ENCODE peak calls at places on chromosomes 2 and 18, in five cellular contexts. One of them, this sample, is unnamed.

GRCh38 chr2:73614105-73614504 is 28.1 kb downstream of the NAT8 start:
- DNase-seq in pancreas: no peak
- DNase-seq in GM23338: no peak
- DNase-seq in lower lobe of right lung: no peak
- DNase-seq in dorsolateral prefrontal cortex: no peak
- DNase-seq in this sample: no peak

GRCh38 chr18:76126327-76126726 is 368.7 kb downstream of the ZNF516 start:
- DNase-seq in pancreas: no peak
- DNase-seq in GM23338: peak; percentile 41
- DNase-seq in lower lobe of right lung: no peak
- DNase-seq in dorsolateral prefrontal cortex: no peak
- DNase-seq in this sample: no peak

GRCh38 chr2:223545830-223546229 is 56.3 kb downstream of the SCG2 start:
- DNase-seq in pancreas: no peak
- DNase-seq in GM23338: no peak
- DNase-seq in lower lobe of right lung: no peak
- DNase-seq in dorsolateral prefrontal cortex: no peak
- DNase-seq in this sample: no peak

GRCh38 chr2:8633735-8634313 is 48.0 kb upstream of the ID2 start:
- DNase-seq in pancreas: peak; percentile 34
- DNase-seq in GM23338: no peak
- DNase-seq in lower lobe of right lung: peak; percentile 31
- DNase-seq in dorsolateral prefrontal cortex: no peak
- DNase-seq in this sample: peak; percentile 87

GRCh38 chr2:84388133-84388532 is 70.9 kb downstream of the SUCLG1 start:
- DNase-seq in pancreas: no peak
- DNase-seq in GM23338: no peak
- DNase-seq in lower lobe of right lung: no peak
- DNase-seq in dorsolateral prefrontal cortex: no peak
- DNase-seq in this sample: no peak

GRCh38 chr18:24063121-24063731 is 48.7 kb downstream of the TTC39C start:
- DNase-seq in pancreas: no peak
- DNase-seq in GM23338: no peak
- DNase-seq in lower lobe of right lung: no peak
- DNase-seq in dorsolateral prefrontal cortex: no peak
- DNase-seq in this sample: peak; percentile 16

GRCh38 chr2:132670104-132670960 is at the start of gene LYPD1:
- DNase-seq in pancreas: peak; percentile 32
- DNase-seq in GM23338: peak; percentile 71
- DNase-seq in lower lobe of right lung: peak; percentile 46
- DNase-seq in dorsolateral prefrontal cortex: peak; percentile 4
- DNase-seq in this sample: no peak

GRCh38 chr18:2657788-2658458 is 2.4 kb downstream of the SMCHD1 start:
- DNase-seq in pancreas: no peak
- DNase-seq in GM23338: no peak
- DNase-seq in lower lobe of right lung: no peak
- DNase-seq in dorsolateral prefrontal cortex: no peak
- DNase-seq in this sample: peak; percentile 84

GRCh38 chr2:185144159-185144919 is 546.0 kb downstream of the ZNF804A start:
- DNase-seq in pancreas: no peak
- DNase-seq in GM23338: no peak
- DNase-seq in lower lobe of right lung: peak; percentile 26
- DNase-seq in dorsolateral prefrontal cortex: no peak
- DNase-seq in this sample: no peak

GRCh38 chr18:58580623-58581022 is 48.3 kb downstream of the ALPK2 start:
- DNase-seq in pancreas: no peak
- DNase-seq in GM23338: peak; percentile 81
- DNase-seq in lower lobe of right lung: no peak
- DNase-seq in dorsolateral prefrontal cortex: no peak
- DNase-seq in this sample: peak; percentile 59

GRCh38 chr2:64243081-64244048 is 99.1 kb upstream of the PELI1 start:
- DNase-seq in pancreas: no peak
- DNase-seq in GM23338: no peak
- DNase-seq in lower lobe of right lung: no peak
- DNase-seq in dorsolateral prefrontal cortex: no peak
- DNase-seq in this sample: no peak

GRCh38 chr2:224646242-224646846 is 61.2 kb upstream of the CUL3 start:
- DNase-seq in pancreas: no peak
- DNase-seq in GM23338: peak; percentile 57
- DNase-seq in lower lobe of right lung: no peak
- DNase-seq in dorsolateral prefrontal cortex: no peak
- DNase-seq in this sample: peak; percentile 4

GRCh38 chr2:143463717-143464116 is 334.5 kb downstream of the ARHGAP15 start:
- DNase-seq in pancreas: no peak
- DNase-seq in GM23338: no peak
- DNase-seq in lower lobe of right lung: no peak
- DNase-seq in dorsolateral prefrontal cortex: no peak
- DNase-seq in this sample: no peak

GRCh38 chr2:27943138-27943537 is 52.6 kb downstream of the BABAM2 start:
- DNase-seq in pancreas: no peak
- DNase-seq in GM23338: peak; percentile 15
- DNase-seq in lower lobe of right lung: no peak
- DNase-seq in dorsolateral prefrontal cortex: no peak
- DNase-seq in this sample: no peak

GRCh38 chr2:237862528-237862895 is 3.1 kb downstream of the RAMP1 start:
- DNase-seq in pancreas: peak; percentile 16
- DNase-seq in GM23338: no peak
- DNase-seq in lower lobe of right lung: no peak
- DNase-seq in dorsolateral prefrontal cortex: no peak
- DNase-seq in this sample: no peak

GRCh38 chr18:7684966-7685365 is 117.8 kb downstream of the PTPRM start:
- DNase-seq in pancreas: no peak
- DNase-seq in GM23338: no peak
- DNase-seq in lower lobe of right lung: no peak
- DNase-seq in dorsolateral prefrontal cortex: no peak
- DNase-seq in this sample: no peak

GRCh38 chr2:225737556-225737955 is 338.0 kb downstream of the NYAP2 start:
- DNase-seq in pancreas: no peak
- DNase-seq in GM23338: no peak
- DNase-seq in lower lobe of right lung: no peak
- DNase-seq in dorsolateral prefrontal cortex: no peak
- DNase-seq in this sample: peak; percentile 34

GRCh38 chr2:217988014-217988839 is 14.6 kb downstream of the TNS1 start:
- DNase-seq in pancreas: peak; percentile 96
- DNase-seq in GM23338: peak; percentile 95
- DNase-seq in lower lobe of right lung: peak; percentile 90
- DNase-seq in dorsolateral prefrontal cortex: peak; percentile 37
- DNase-seq in this sample: peak; percentile 80

GRCh38 chr2:184425083-184425482 is 173.2 kb upstream of the ZNF804A start:
- DNase-seq in pancreas: no peak
- DNase-seq in GM23338: no peak
- DNase-seq in lower lobe of right lung: no peak
- DNase-seq in dorsolateral prefrontal cortex: no peak
- DNase-seq in this sample: peak; percentile 0

DNA sequence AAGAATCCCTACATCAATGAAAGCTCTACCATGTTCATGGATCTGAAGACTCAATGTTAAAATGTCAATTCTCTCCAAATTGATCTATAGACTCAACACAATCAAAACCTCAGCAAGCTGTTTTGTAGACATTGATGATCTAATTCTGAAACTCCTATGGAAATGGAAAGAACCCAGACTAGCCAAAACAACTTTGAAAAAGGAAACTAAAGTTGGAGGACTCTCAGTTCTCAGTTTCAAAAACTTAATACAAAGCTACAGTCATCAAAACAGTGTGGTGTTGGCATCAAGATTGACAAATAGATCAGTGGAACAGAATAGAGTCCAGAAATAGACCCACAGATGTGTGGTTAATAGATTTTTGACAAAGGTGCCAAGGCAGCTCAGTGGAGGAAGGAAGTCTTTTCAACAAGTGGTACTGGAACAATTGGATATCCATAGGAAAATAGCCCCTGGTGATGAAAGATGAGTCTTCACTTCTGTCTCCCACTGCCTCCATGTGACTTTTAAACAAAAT is 30.4 kb downstream of the LBH start:
- DNase-seq in pancreas: no peak
- DNase-seq in GM23338: no peak
- DNase-seq in lower lobe of right lung: no peak
- DNase-seq in dorsolateral prefrontal cortex: no peak
- DNase-seq in this sample: no peak
- H3K4me3 ChIP-seq in pancreas: no peak overlapping the region
- H3K4me3 ChIP-seq in GM23338: no peak overlapping the region
- H3K4me3 ChIP-seq in lower lobe of right lung: no peak overlapping the region
- H3K4me3 ChIP-seq in dorsolateral prefrontal cortex: no peak overlapping the region
- H3K4me3 ChIP-seq in this sample: no peak overlapping the region

GRCh38 chr2:167334343-167334742 is 446.1 kb downstream of the XIRP2 start:
- DNase-seq in pancreas: no peak
- DNase-seq in GM23338: no peak
- DNase-seq in lower lobe of right lung: no peak
- DNase-seq in dorsolateral prefrontal cortex: no peak
- DNase-seq in this sample: no peak

GRCh38 chr2:167335627-167336026 is 447.3 kb downstream of the XIRP2 start:
- DNase-seq in pancreas: no peak
- DNase-seq in GM23338: no peak
- DNase-seq in lower lobe of right lung: no peak
- DNase-seq in dorsolateral prefrontal cortex: no peak
- DNase-seq in this sample: peak; percentile 16

GRCh38 chr2:167332358-167332757 is 444.1 kb downstream of the XIRP2 start:
- DNase-seq in pancreas: no peak
- DNase-seq in GM23338: no peak
- DNase-seq in lower lobe of right lung: no peak
- DNase-seq in dorsolateral prefrontal cortex: no peak
- DNase-seq in this sample: no peak

GRCh38 chr2:167333245-167333644 is 445.0 kb downstream of the XIRP2 start:
- DNase-seq in pancreas: no peak
- DNase-seq in GM23338: peak; percentile 61
- DNase-seq in lower lobe of right lung: no peak
- DNase-seq in dorsolateral prefrontal cortex: no peak
- DNase-seq in this sample: no peak

DNA sequence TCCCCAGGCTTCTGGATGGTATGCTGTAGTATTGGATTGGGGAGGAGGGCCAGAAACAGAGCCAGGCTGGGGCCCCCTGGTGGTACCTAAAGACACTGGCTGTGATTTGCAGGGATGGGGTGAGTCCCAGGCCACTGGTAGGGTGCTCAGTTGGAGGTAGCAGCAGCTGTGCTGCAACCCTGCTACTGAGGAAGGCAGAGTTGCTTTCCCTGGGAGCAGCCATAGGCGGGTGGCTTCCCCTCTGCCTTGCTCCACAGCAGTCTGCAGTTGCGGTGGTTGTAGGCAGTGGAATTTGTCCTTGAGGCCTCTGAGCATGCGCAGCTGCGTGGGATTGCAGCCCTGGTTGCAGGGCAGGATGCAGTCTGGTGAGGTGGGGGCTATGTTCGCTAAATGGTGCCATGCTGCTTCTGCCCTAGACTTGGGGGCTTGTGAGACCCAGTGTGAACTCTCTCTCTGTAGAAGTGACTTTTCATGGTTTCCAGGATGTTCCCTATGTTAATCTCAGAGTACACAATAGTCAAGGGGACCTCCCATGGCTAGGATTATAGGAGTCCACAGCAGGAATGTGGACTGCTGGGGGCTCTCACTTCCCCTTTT is 443.5 kb downstream of the XIRP2 start:
- DNase-seq in pancreas: no peak
- DNase-seq in GM23338: peak; percentile 89
- DNase-seq in lower lobe of right lung: no peak
- DNase-seq in dorsolateral prefrontal cortex: no peak
- DNase-seq in this sample: no peak
- TF ChIP-seq CTCF in pancreas: no peak
- TF ChIP-seq CTCF in GM23338: peak; percentile 70
- TF ChIP-seq CTCF in lower lobe of right lung: no peak
- TF ChIP-seq CTCF in dorsolateral prefrontal cortex: no peak
- TF ChIP-seq CTCF in this sample: no peak

GRCh38 chr2:102072741-102073140 is 69.8 kb upstream of the IL1R1 start:
- DNase-seq in pancreas: no peak
- DNase-seq in GM23338: no peak
- DNase-seq in lower lobe of right lung: no peak
- DNase-seq in dorsolateral prefrontal cortex: no peak
- DNase-seq in this sample: no peak

GRCh38 chr2:102073168-102073724 is 69.3 kb upstream of the IL1R1 start:
- DNase-seq in pancreas: no peak
- DNase-seq in GM23338: no peak
- DNase-seq in lower lobe of right lung: no peak
- DNase-seq in dorsolateral prefrontal cortex: no peak
- DNase-seq in this sample: no peak

GRCh38 chr2:102070058-102070642 is 72.4 kb upstream of the IL1R1 start:
- DNase-seq in pancreas: peak; percentile 84
- DNase-seq in GM23338: no peak
- DNase-seq in lower lobe of right lung: peak; percentile 93
- DNase-seq in dorsolateral prefrontal cortex: no peak
- DNase-seq in this sample: peak; percentile 96

GRCh38 chr2:102076512-102076911 is 66.0 kb upstream of the IL1R1 start:
- DNase-seq in pancreas: no peak
- DNase-seq in GM23338: no peak
- DNase-seq in lower lobe of right lung: no peak
- DNase-seq in dorsolateral prefrontal cortex: no peak
- DNase-seq in this sample: no peak

GRCh38 chr2:102074167-102074778 is 68.3 kb upstream of the IL1R1 start:
- DNase-seq in pancreas: no peak
- DNase-seq in GM23338: no peak
- DNase-seq in lower lobe of right lung: no peak
- DNase-seq in dorsolateral prefrontal cortex: no peak
- DNase-seq in this sample: no peak
- H3K4me3 ChIP-seq in pancreas: no peak overlapping the region
- H3K4me3 ChIP-seq in GM23338: no peak overlapping the region
- H3K4me3 ChIP-seq in lower lobe of right lung: no peak overlapping the region
- H3K4me3 ChIP-seq in dorsolateral prefrontal cortex: no peak overlapping the region
- H3K4me3 ChIP-seq in this sample: no peak overlapping the region

GRCh38 chr18:65936678-65937077 is 185.9 kb downstream of the CDH7 start:
- DNase-seq in pancreas: no peak
- DNase-seq in GM23338: no peak
- DNase-seq in lower lobe of right lung: no peak
- DNase-seq in dorsolateral prefrontal cortex: no peak
- DNase-seq in this sample: no peak
- TF ChIP-seq CTCF in pancreas: no peak
- TF ChIP-seq CTCF in GM23338: peak; percentile 27
- TF ChIP-seq CTCF in lower lobe of right lung: no peak
- TF ChIP-seq CTCF in dorsolateral prefrontal cortex: no peak
- TF ChIP-seq CTCF in this sample: no peak

GRCh38 chr2:47061989-47062678 is 93.0 kb downstream of the STPG4 start:
- DNase-seq in pancreas: no peak
- DNase-seq in GM23338: no peak
- DNase-seq in lower lobe of right lung: no peak
- DNase-seq in dorsolateral prefrontal cortex: no peak
- DNase-seq in this sample: no peak
- H3K4me3 ChIP-seq in pancreas: no peak overlapping the region
- H3K4me3 ChIP-seq in GM23338: no peak overlapping the region
- H3K4me3 ChIP-seq in lower lobe of right lung: no peak overlapping the region
- H3K4me3 ChIP-seq in dorsolateral prefrontal cortex: no peak overlapping the region
- H3K4me3 ChIP-seq in this sample: no peak overlapping the region